ENCODE peak calls at places on chromosomes 12 and 14, in eight cellular contexts. N is dorsolateral prefrontal cortex, E is tibial artery, A is neural progenitor cell, H is stomach, Q is lower leg skin, B is AG04450, O is choroid plexus epithelial cell. S is an unnamed sample.

GRCh38 chr14:93685121-93685520 is 103.2 kb downstream of the PRIMA1 start:
- DNase-seq in E (no peak), Q (no peak), B (no peak), N (no peak), O (no peak), H (no peak), A (no peak), S (no peak)

GRCh38 chr12:107519906-107520859 is 165.4 kb upstream of the PWP1 start:
- DNase-seq in H (no peak), N (no peak), B (no peak), A (no peak), O (no peak), E (no peak), Q (no peak), S (no peak)

GRCh38 chr12:111188436-111188835 is 180.5 kb downstream of the PHETA1 start:
- DNase-seq in N (no peak), A (no peak), E (no peak), B (no peak), Q (no peak), H (no peak), O (no peak), S (no peak)

GRCh38 chr14:91250912-91251311 is 6.4 kb upstream of the GPR68 start:
- DNase-seq in H (no peak), B (no peak), N (no peak), Q (no peak), E (no peak), A (no peak), O (no peak), S (no peak)

GRCh38 chr12:88188180-88188579 is 46.1 kb downstream of the TMTC3 start:
- DNase-seq in N (no peak), Q (no peak), E (no peak), B (no peak), O (peak), A (no peak), H (no peak), S (no peak)

GRCh38 chr12:6538420-6539275 is 4.3 kb downstream of the GAPDH start:
- DNase-seq in Q (no peak), E (no peak), B (no peak), N (no peak), O (no peak), H (no peak), A (no peak), S (no peak)

GRCh38 chr14:84068288-84068687 is 1461.7 kb upstream of the FLRT2 start:
- DNase-seq in O (no peak), E (no peak), B (no peak), H (no peak), Q (no peak), A (no peak), N (no peak), S (no peak)

GRCh38 chr12:103858953-103859601 is 18.0 kb upstream of the NT5DC3 start:
- DNase-seq in E (peak), O (peak), A (no peak), B (peak), H (peak), N (no peak), Q (peak), S (peak)

GRCh38 chr12:98402081-98402480 is 113.3 kb upstream of the TMPO start:
- DNase-seq in B (no peak), Q (no peak), E (no peak), N (no peak), A (no peak), O (peak), H (no peak), S (no peak)

DNA sequence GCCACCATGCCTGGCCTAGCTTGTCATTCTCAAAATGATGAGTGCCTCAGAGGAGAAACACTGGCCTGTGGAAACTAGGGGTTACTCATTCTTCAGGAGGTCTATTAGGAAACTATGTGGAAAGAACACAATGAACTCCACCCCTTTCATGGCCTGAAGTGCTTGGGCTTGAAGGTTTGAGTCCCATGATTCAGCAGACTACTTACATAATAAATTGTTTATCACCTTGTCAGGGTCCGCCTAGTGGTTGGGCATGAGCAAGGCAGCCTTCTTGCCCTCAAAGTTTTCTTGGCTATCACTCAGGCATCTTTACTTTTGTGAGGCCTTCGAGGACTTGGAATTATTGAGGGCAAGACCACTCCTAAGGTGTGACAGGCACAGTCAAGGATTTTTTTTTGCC is 251.2 kb downstream of the ACSS3 start:
- DNase-seq in B (no peak), O (peak), N (no peak), Q (no peak), E (no peak), H (no peak), A (peak), S (no peak)
- TF ChIP-seq CTCF in B (peak), O (peak), N (peak), Q (no peak), E (no peak), H (no peak), A (peak), S (peak)

GRCh38 chr12:122503783-122504590 is 3.3 kb upstream of the ZCCHC8 start:
- DNase-seq in O (no peak), N (no peak), E (no peak), Q (no peak), A (no peak), B (no peak), H (no peak), S (no peak)

GRCh38 chr12:122503147-122503751 is 2.5 kb upstream of the ZCCHC8 start:
- DNase-seq in Q (no peak), H (no peak), E (no peak), B (no peak), A (no peak), N (no peak), O (no peak), S (no peak)

GRCh38 chr12:122500685-122501488 is at the start of gene ZCCHC8:
- DNase-seq in Q (peak), B (peak), E (peak), N (peak), H (peak), O (peak), A (peak), S (peak)

GRCh38 chr12:122499991-122500684 is 594 bp downstream of the ZCCHC8 start:
- DNase-seq in N (peak), H (peak), O (peak), Q (peak), E (peak), B (no peak), A (no peak), S (peak)

GRCh38 chr12:122501489-122501989 is 807 bp upstream of the ZCCHC8 start:
- DNase-seq in Q (no peak), N (no peak), B (no peak), A (no peak), H (no peak), E (no peak), O (no peak), S (no peak)
- H3K4me3 ChIP-seq in Q (no peak), N (peak), B (peak), A (peak), H (peak), E (peak), O (peak), S (peak)

DNA sequence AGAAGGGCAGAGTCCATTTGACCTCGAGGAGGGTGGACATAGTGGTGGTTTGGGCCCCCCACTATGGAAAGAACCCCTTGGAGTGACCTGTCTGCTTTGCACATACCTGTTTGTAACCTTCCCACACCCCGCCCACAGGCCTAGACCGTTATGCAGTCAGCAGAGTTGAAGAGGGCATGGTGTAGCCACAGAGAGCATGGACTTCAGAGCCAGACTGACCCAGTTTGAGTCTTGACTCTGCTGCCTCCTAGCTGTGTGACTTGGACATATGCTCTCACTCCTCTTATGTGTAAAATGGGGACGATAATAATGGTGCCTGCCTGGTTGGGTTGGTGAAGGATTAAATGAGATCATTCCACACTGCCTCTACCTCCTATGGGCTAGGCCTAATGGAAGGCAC is 40.9 kb upstream of the NOS1 start:
- DNase-seq in A (peak), Q (no peak), O (no peak), H (no peak), E (no peak), B (no peak), N (no peak), S (no peak)
- TF ChIP-seq CTCF in A (peak), Q (no peak), O (no peak), H (no peak), E (no peak), B (no peak), N (no peak), S (no peak)

DNA sequence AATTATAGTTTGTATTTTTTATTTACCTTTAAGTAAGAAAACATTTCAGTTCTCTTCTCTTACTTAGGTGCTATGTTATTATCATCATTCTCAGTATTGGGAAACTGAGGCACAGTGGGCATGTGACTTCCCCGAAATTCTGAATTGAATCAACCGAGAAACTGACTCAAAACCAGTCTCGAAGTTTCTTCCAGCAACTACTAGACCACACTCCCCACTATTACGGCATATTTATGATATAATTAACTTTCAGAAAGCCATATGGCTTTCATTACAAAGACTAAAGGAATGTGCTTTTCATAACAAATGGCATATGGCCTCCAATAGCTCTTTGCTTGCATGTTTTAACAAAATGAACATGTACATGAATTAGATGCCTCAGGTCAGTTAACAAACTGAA is 182.8 kb upstream of the SLC38A2 start:
- DNase-seq in H (no peak), Q (no peak), O (peak), B (peak), N (no peak), E (no peak), A (no peak), S (peak)
- H3K4me3 ChIP-seq in H (no peak), Q (no peak), O (no peak), B (peak), N (no peak), E (no peak), A (no peak), S (no peak)

GRCh38 chr14:29999013-29999539 is 71.4 kb upstream of the PRKD1 start:
- DNase-seq in A (no peak), N (no peak), O (peak), B (no peak), H (no peak), Q (no peak), E (no peak), S (no peak)
- TF ChIP-seq CTCF in A (no peak), N (no peak), O (peak), B (peak), H (no peak), Q (no peak), E (no peak), S (no peak)

GRCh38 chr14:68863610-68864300 is 70.9 kb upstream of the ZFP36L1 start:
- DNase-seq in B (no peak), O (no peak), Q (no peak), N (no peak), H (no peak), A (no peak), E (no peak), S (no peak)

GRCh38 chr14:68860771-68861170 is 67.9 kb upstream of the ZFP36L1 start:
- DNase-seq in E (no peak), Q (no peak), H (no peak), A (no peak), O (no peak), B (no peak), N (no peak), S (no peak)

GRCh38 chr14:68864301-68864810 is 71.5 kb upstream of the ZFP36L1 start:
- DNase-seq in B (no peak), N (no peak), H (no peak), O (no peak), A (no peak), E (no peak), Q (no peak), S (no peak)

GRCh38 chr14:68865542-68865941 is 72.7 kb upstream of the ZFP36L1 start:
- DNase-seq in Q (no peak), E (no peak), B (no peak), H (no peak), A (no peak), O (no peak), N (no peak), S (no peak)

GRCh38 chr14:68862954-68863594 is 70.2 kb upstream of the ZFP36L1 start:
- DNase-seq in E (peak), A (peak), H (peak), N (peak), O (peak), Q (peak), B (peak), S (peak)
- H3K4me3 ChIP-seq in E (no peak), A (no peak), H (no peak), N (no peak), O (no peak), Q (no peak), B (no peak), S (no peak)

S was measured in astrocyte of the cerebellum.